ENCODE peak calls at places on chromosomes 16 and 17, in nine cellular contexts. One of them, this sample, is unnamed.

GRCh38 chr17:57624390-57624789 is 120.7 kb downstream of the CCDC182 start:
- DNase-seq in amygdala: no peak
- DNase-seq in AG09309: no peak
- DNase-seq in activated CD4-positive, CD25-positive, alpha-beta regulatory T cell treated with anti-CD3 and anti-CD28 coated beads, Interleukin-2, amount 50 U/mL, for 72 hours: no peak
- DNase-seq in SW 1271: no peak
- DNase-seq in T-helper 17 cell: no peak
- DNase-seq in Calu3: no peak
- DNase-seq in bronchial epithelial cell: peak
- DNase-seq in GM12878: no peak
- DNase-seq in this sample: no peak

GRCh38 chr16:15658149-15658548 is 8.1 kb downstream of the NDE1 start:
- DNase-seq in amygdala: no peak
- DNase-seq in AG09309: no peak
- DNase-seq in activated CD4-positive, CD25-positive, alpha-beta regulatory T cell treated with anti-CD3 and anti-CD28 coated beads, Interleukin-2, amount 50 U/mL, for 72 hours: no peak
- DNase-seq in SW 1271: no peak
- DNase-seq in T-helper 17 cell: no peak
- DNase-seq in Calu3: no peak
- DNase-seq in bronchial epithelial cell: no peak
- DNase-seq in GM12878: no peak
- DNase-seq in this sample: no peak

GRCh38 chr16:89431158-89431584 is 59.2 kb downstream of the ANKRD11 start:
- DNase-seq in amygdala: no peak
- DNase-seq in AG09309: peak
- DNase-seq in activated CD4-positive, CD25-positive, alpha-beta regulatory T cell treated with anti-CD3 and anti-CD28 coated beads, Interleukin-2, amount 50 U/mL, for 72 hours: no peak
- DNase-seq in SW 1271: no peak
- DNase-seq in T-helper 17 cell: no peak
- DNase-seq in Calu3: no peak
- DNase-seq in bronchial epithelial cell: peak
- DNase-seq in GM12878: no peak
- DNase-seq in this sample: no peak

GRCh38 chr16:74637742-74638453 is 28.8 kb downstream of the RFWD3 start:
- DNase-seq in amygdala: no peak
- DNase-seq in AG09309: no peak
- DNase-seq in activated CD4-positive, CD25-positive, alpha-beta regulatory T cell treated with anti-CD3 and anti-CD28 coated beads, Interleukin-2, amount 50 U/mL, for 72 hours: no peak
- DNase-seq in SW 1271: no peak
- DNase-seq in T-helper 17 cell: no peak
- DNase-seq in Calu3: no peak
- DNase-seq in bronchial epithelial cell: no peak
- DNase-seq in GM12878: no peak
- DNase-seq in this sample: no peak

GRCh38 chr16:67311607-67312449 is 14.7 kb downstream of the KCTD19 start:
- DNase-seq in amygdala: no peak
- DNase-seq in AG09309: peak
- DNase-seq in activated CD4-positive, CD25-positive, alpha-beta regulatory T cell treated with anti-CD3 and anti-CD28 coated beads, Interleukin-2, amount 50 U/mL, for 72 hours: peak
- DNase-seq in SW 1271: peak
- DNase-seq in T-helper 17 cell: no peak
- DNase-seq in Calu3: no peak
- DNase-seq in bronchial epithelial cell: peak
- DNase-seq in GM12878: peak
- DNase-seq in this sample: no peak

GRCh38 chr17:13619462-13619861 is 17.7 kb upstream of the HS3ST3A1 start:
- DNase-seq in amygdala: no peak
- DNase-seq in AG09309: no peak
- DNase-seq in activated CD4-positive, CD25-positive, alpha-beta regulatory T cell treated with anti-CD3 and anti-CD28 coated beads, Interleukin-2, amount 50 U/mL, for 72 hours: no peak
- DNase-seq in SW 1271: no peak
- DNase-seq in T-helper 17 cell: no peak
- DNase-seq in Calu3: no peak
- DNase-seq in bronchial epithelial cell: no peak
- DNase-seq in GM12878: no peak
- DNase-seq in this sample: no peak

GRCh38 chr17:17180741-17181525 is 25.2 kb downstream of the PLD6 start:
- DNase-seq in amygdala: no peak
- DNase-seq in AG09309: no peak
- DNase-seq in activated CD4-positive, CD25-positive, alpha-beta regulatory T cell treated with anti-CD3 and anti-CD28 coated beads, Interleukin-2, amount 50 U/mL, for 72 hours: no peak
- DNase-seq in SW 1271: no peak
- DNase-seq in T-helper 17 cell: no peak
- DNase-seq in Calu3: no peak
- DNase-seq in bronchial epithelial cell: no peak
- DNase-seq in GM12878: no peak
- DNase-seq in this sample: no peak

GRCh38 chr16:20850981-20851380 is 44.7 kb downstream of the REXO5 start:
- DNase-seq in amygdala: no peak
- DNase-seq in AG09309: no peak
- DNase-seq in activated CD4-positive, CD25-positive, alpha-beta regulatory T cell treated with anti-CD3 and anti-CD28 coated beads, Interleukin-2, amount 50 U/mL, for 72 hours: no peak
- DNase-seq in SW 1271: no peak
- DNase-seq in T-helper 17 cell: no peak
- DNase-seq in Calu3: no peak
- DNase-seq in bronchial epithelial cell: no peak
- DNase-seq in GM12878: no peak
- DNase-seq in this sample: no peak

GRCh38 chr17:81200695-81201580 is 21.8 kb downstream of the CEP131 start:
- DNase-seq in amygdala: no peak
- DNase-seq in AG09309: peak
- DNase-seq in activated CD4-positive, CD25-positive, alpha-beta regulatory T cell treated with anti-CD3 and anti-CD28 coated beads, Interleukin-2, amount 50 U/mL, for 72 hours: no peak
- DNase-seq in SW 1271: no peak
- DNase-seq in T-helper 17 cell: no peak
- DNase-seq in Calu3: peak
- DNase-seq in bronchial epithelial cell: peak
- DNase-seq in GM12878: no peak
- DNase-seq in this sample: peak